ENCODE peak calls at places on chromosomes 13 and 19, in eight cellular contexts. R, Y, F, A, L, V, Q and S are unnamed samples.

GRCh38 chr19:15759962-15760565 is 22.3 kb downstream of the OR10H3 start:
- DNase-seq in R (no peak), Y (no peak), F (no peak), A (no peak), L (no peak), V (no peak), Q (no peak), S (no peak)

GRCh38 chr19:14073232-14073924 is 792 bp downstream of the MISP3 start:
- DNase-seq in R (peak), Y (peak), F (peak), A (peak), L (peak), V (no peak), Q (peak), S (peak)

GRCh38 chr13:113209336-113209879 is at the start of gene CUL4A:
- DNase-seq in R (peak), Y (no peak), F (peak), A (peak), L (peak), V (peak), Q (peak), S (no peak)

GRCh38 chr13:41352935-41353801 is 42.1 kb downstream of the NAA16 start:
- DNase-seq in R (peak), Y (peak), F (peak), A (no peak), L (peak), V (no peak), Q (no peak), S (no peak)

GRCh38 chr13:74586839-74587238 is 452.6 kb upstream of the KLF12 start:
- DNase-seq in R (no peak), Y (no peak), F (no peak), A (no peak), L (peak), V (no peak), Q (no peak), S (no peak)

GRCh38 chr13:27791146-27791900 is 960 bp upstream of the GSX1 start:
- DNase-seq in R (no peak), Y (no peak), F (no peak), A (no peak), L (no peak), V (no peak), Q (no peak), S (no peak)

GRCh38 chr13:22061371-22061805 is 390.5 kb downstream of the FGF9 start:
- DNase-seq in R (peak), Y (no peak), F (no peak), A (no peak), L (no peak), V (no peak), Q (no peak), S (no peak)

GRCh38 chr13:35448465-35448864 is 28.0 kb downstream of the MAB21L1 start:
- DNase-seq in R (no peak), Y (no peak), F (no peak), A (no peak), L (no peak), V (no peak), Q (no peak), S (no peak)

GRCh38 chr19:31639306-31639705 is 290.1 kb upstream of the TSHZ3 start:
- DNase-seq in R (no peak), Y (no peak), F (no peak), A (no peak), L (peak), V (no peak), Q (no peak), S (no peak)

GRCh38 chr13:97849305-97849704 is 104.2 kb upstream of the IPO5 start:
- DNase-seq in R (no peak), Y (peak), F (no peak), A (no peak), L (no peak), V (no peak), Q (no peak), S (no peak)
- TF ChIP-seq CTCF in R (no peak), Y (peak), F (no peak), A (no peak), L (peak), V (no peak), Q (no peak), S (peak)

DNA sequence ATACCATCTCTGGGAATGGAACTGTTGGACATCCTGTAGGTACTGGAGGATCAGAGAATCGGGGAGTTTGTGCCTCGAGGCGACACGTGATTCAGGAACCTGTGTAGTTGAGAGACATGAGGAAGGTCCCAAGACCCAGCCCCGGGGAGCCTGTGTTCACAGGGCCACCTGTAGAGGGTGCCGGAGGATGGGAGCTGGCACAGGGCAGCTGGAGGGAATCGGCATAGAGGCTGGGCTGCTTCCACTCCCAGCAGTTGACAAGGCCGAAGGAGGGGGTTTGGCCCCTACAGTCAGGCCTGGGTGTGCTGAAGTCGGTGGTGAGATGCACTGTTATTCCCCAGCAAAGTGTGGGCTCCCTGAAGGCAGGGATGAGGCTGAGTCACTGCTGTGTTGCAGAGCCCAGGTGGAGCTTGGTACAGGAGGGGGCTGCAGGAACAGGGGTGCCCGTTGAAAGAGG is 2.5 kb upstream of the ISYNA1 start:
- DNase-seq in R (peak), Y (peak), F (no peak), A (no peak), L (no peak), V (no peak), Q (peak), S (no peak)
- TF ChIP-seq CTCF in R (no peak), Y (peak), F (peak), A (peak), L (peak), V (no peak), Q (no peak), S (peak)

GRCh38 chr13:71879129-71879535 is 12.1 kb upstream of the DACH1 start:
- DNase-seq in R (no peak), Y (peak), F (peak), A (no peak), L (peak), V (no peak), Q (no peak), S (no peak)
- TF ChIP-seq CTCF in R (peak), Y (peak), F (peak), A (peak), L (peak), V (peak), Q (no peak), S (peak)

GRCh38 chr19:19074172-19074905 is 10.5 kb downstream of the SLC25A42 start:
- DNase-seq in R (no peak), Y (no peak), F (no peak), A (no peak), L (no peak), V (no peak), Q (no peak), S (no peak)
- TF ChIP-seq CTCF in R (no peak), Y (no peak), F (no peak), A (no peak), L (no peak), V (no peak), Q (no peak), S (no peak)

DNA sequence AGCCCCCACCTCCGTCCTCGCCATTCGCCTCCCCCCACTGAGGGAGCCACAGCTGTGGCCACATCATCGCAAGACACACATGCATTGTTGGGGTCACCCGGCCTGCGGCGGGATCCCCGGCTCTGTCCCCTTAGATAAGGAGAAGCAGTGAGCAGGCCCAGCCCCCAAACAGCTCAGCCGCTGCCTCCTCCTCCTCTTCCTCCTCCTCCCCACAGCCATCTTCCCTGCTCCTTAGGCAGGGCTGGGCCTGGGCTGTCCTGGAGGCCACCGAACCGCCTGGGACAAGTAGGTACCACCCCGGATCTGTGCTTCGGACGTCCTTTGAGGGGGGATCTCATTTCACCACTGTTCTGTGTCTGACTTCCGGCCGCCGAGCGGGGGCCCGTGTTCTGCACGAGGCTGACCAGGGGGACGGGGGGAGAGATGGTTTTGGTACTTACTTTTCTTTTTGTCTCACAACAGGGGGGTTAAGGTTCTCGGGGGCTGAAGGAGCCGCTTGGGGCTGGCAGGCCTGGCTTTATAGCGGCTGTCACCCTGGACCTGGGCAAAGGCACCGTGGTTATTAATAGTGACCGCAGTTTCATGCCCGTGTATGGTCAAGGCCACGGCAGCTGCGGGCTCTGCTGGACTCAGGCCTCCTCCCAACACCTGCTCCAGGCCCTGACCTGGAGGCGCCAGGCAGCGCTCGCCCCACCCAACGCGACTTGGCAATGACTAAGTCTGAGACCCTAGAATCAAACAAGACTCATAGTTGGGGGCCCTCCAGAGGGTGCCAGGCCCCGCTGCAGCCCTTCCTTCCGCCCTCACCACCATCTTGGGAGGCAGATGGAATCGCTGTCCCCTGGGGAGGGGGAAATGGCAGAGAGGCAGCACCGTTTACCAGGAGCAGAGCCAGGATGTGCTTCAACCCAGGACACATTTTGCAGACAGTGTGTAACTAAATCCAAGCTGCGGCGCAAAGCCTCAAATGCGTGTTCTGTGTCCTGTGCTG is 18.3 kb downstream of the NMRK2 start:
- DNase-seq in R (no peak), Y (no peak), F (peak), A (no peak), L (no peak), V (no peak), Q (no peak), S (no peak)
- TF ChIP-seq CTCF in R (no peak), Y (no peak), F (no peak), A (no peak), L (no peak), V (no peak), Q (no peak), S (no peak)